ENCODE peak calls at places on chromosomes 3 and 15, in four cellular contexts. Q, X, P and I are unnamed samples.

GRCh38 chr15:84631706-84632272 is 22.3 kb downstream of the WDR73 start:
- DNase-seq in Q (no peak), X (no peak), P (no peak), I (peak)

GRCh38 chr3:44576661-44577060 is 8.1 kb upstream of the ZNF660 start:
- DNase-seq in Q (no peak), X (peak), P (no peak), I (no peak)

GRCh38 chr15:71658827-71659729 is 151.3 kb upstream of the NR2E3 start:
- DNase-seq in Q (no peak), X (peak), P (no peak), I (no peak)

GRCh38 chr3:13207578-13207922 is 134.3 kb upstream of the IQSEC1 start:
- DNase-seq in Q (no peak), X (no peak), P (no peak), I (no peak)

GRCh38 chr3:37700849-37701248 is 160.8 kb upstream of the CTDSPL start:
- DNase-seq in Q (no peak), X (peak), P (no peak), I (no peak)

GRCh38 chr3:64199933-64200332 is 25.3 kb downstream of the PRICKLE2 start:
- DNase-seq in Q (no peak), X (no peak), P (no peak), I (no peak)

GRCh38 chr3:157086053-157086761 is 73.7 kb downstream of the CCNL1 start:
- DNase-seq in Q (no peak), X (no peak), P (peak), I (no peak)

GRCh38 chr3:102181202-102181920 is 253.5 kb upstream of the ZPLD1 start:
- DNase-seq in Q (no peak), X (peak), P (no peak), I (peak)

GRCh38 chr15:41870689-41871081 is 23.2 kb downstream of the SPTBN5 start:
- DNase-seq in Q (no peak), X (peak), P (no peak), I (peak)

GRCh38 chr3:99703535-99703934 is 65.1 kb downstream of the COL8A1 start:
- DNase-seq in Q (no peak), X (no peak), P (no peak), I (no peak)

GRCh38 chr3:178297204-178297603 is 239.0 kb upstream of the KCNMB2 start:
- DNase-seq in Q (no peak), X (peak), P (no peak), I (no peak)

GRCh38 chr15:88986949-88987589 is 73.9 kb upstream of the MFGE8 start:
- DNase-seq in Q (no peak), X (no peak), P (no peak), I (no peak)

GRCh38 chr3:9386060-9386459 is 11.4 kb upstream of the SETD5 start:
- DNase-seq in Q (no peak), X (no peak), P (no peak), I (no peak)

GRCh38 chr3:111829023-111829422 is 30.0 kb upstream of the PHLDB2 start:
- DNase-seq in Q (no peak), X (no peak), P (no peak), I (no peak)

GRCh38 chr15:70101459-70102113 is 3.9 kb upstream of the TLE3 start:
- DNase-seq in Q (peak), X (peak), P (peak), I (peak)

GRCh38 chr15:51367322-51367976 is 26.0 kb downstream of the GLDN start:
- DNase-seq in Q (no peak), X (peak), P (no peak), I (peak)

GRCh38 chr15:69311319-69311721 is 12.6 kb downstream of the PAQR5 start:
- DNase-seq in Q (no peak), X (no peak), P (no peak), I (no peak)

DNA sequence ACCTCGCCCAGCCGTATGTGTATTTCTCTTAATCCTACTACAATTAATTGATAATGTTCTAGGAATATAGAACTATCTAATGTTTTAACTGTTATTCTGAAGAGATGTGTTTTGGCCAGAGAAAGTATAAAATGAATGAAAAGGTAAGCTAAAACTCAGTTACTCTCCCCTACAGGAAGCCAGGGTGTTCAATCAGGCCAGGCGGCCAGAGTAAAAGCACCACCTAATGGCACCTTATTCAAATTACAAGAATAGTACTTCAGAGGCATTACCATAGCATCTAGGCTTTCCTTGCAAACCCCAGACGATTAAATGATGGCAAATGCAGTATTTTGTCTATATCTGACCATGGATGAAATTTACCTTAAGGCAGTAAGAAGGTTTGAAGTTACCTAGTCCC is 10.4 kb downstream of the SLC12A8 start:
- DNase-seq in Q (no peak), X (no peak), P (no peak), I (no peak)
- TF ChIP-seq CTCF in Q (no peak), X (no peak), P (no peak), I (no peak)

GRCh38 chr15:95169701-95170459 is 938.5 kb downstream of the MCTP2 start:
- DNase-seq in Q (no peak), X (peak), P (no peak), I (peak)
- H3K4me3 ChIP-seq in Q (no peak), X (no peak), P (no peak), I (peak)

GRCh38 chr3:139633511-139633910 is 44.3 kb downstream of the NMNAT3 start:
- DNase-seq in Q (no peak), X (no peak), P (no peak), I (no peak)

GRCh38 chr3:139630532-139630931 is 47.2 kb downstream of the NMNAT3 start:
- DNase-seq in Q (no peak), X (no peak), P (no peak), I (no peak)

GRCh38 chr3:139627759-139628158 is 50.0 kb downstream of the NMNAT3 start:
- DNase-seq in Q (no peak), X (no peak), P (no peak), I (no peak)

GRCh38 chr3:139634236-139634635 is 43.5 kb downstream of the NMNAT3 start:
- DNase-seq in Q (no peak), X (no peak), P (no peak), I (peak)

GRCh38 chr3:139629033-139629432 is 48.7 kb downstream of the NMNAT3 start:
- DNase-seq in Q (no peak), X (no peak), P (no peak), I (peak)
- TF ChIP-seq CTCF in Q (no peak), X (no peak), P (no peak), I (peak)

GRCh38 chr3:59121346-59122144 is 71.7 kb upstream of the CFAP20DC start:
- DNase-seq in Q (no peak), X (no peak), P (no peak), I (no peak)

GRCh38 chr3:59117378-59117777 is 67.6 kb upstream of the CFAP20DC start:
- DNase-seq in Q (no peak), X (no peak), P (no peak), I (no peak)

GRCh38 chr3:59115355-59116136 is 65.7 kb upstream of the CFAP20DC start:
- DNase-seq in Q (no peak), X (peak), P (no peak), I (no peak)

GRCh38 chr3:59118928-59119327 is 69.1 kb upstream of the CFAP20DC start:
- DNase-seq in Q (no peak), X (no peak), P (no peak), I (no peak)

DNA sequence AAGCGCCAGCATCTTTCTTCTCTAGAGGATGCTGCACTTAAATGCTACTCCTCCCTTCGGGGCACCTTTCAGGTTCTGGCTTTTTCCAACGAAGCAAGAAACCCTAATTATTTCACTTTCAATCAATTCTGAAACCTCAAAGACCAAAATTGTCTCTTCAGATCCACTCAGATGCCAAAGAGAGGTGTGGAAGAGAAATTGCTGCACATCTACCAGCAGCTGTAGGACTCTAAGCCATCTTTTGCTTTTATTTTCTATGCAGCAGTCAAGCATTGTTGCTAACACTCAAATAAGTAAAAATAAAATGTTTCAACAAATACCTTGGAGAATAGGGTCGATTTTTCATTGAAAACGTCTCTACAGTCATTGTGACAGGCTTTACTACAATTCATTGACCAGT is 66.3 kb upstream of the CFAP20DC start:
- DNase-seq in Q (no peak), X (no peak), P (no peak), I (no peak)
- H3K4me3 ChIP-seq in Q (no peak), X (peak), P (no peak), I (peak)

GRCh38 chr3:127208483-127209100 is 15.7 kb downstream of the PRR23E start:
- DNase-seq in Q (peak), X (no peak), P (no peak), I (no peak)

GRCh38 chr3:127211118-127212060 is 18.5 kb downstream of the PRR23E start:
- DNase-seq in Q (peak), X (no peak), P (no peak), I (no peak)

GRCh38 chr3:127210654-127210943 is 17.7 kb downstream of the PRR23E start:
- DNase-seq in Q (no peak), X (no peak), P (no peak), I (no peak)

GRCh38 chr3:127209155-127209839 is 16.4 kb downstream of the PRR23E start:
- DNase-seq in Q (peak), X (no peak), P (no peak), I (no peak)

GRCh38 chr3:127209840-127210653 is 17.1 kb downstream of the PRR23E start:
- DNase-seq in Q (no peak), X (no peak), P (no peak), I (no peak)
- TF ChIP-seq CTCF in Q (no peak), X (no peak), P (no peak), I (no peak)

GRCh38 chr3:74217467-74217866 is 397.0 kb downstream of the CNTN3 start:
- DNase-seq in Q (no peak), X (no peak), P (no peak), I (no peak)
- H3K4me3 ChIP-seq in Q (no peak), X (no peak), P (no peak), I (no peak)